ENCODE peak calls at places on chromosomes 7 and 10, in eight cellular contexts. P is OCI-LY7, D is GM23338, K is hepatocyte, S is PC-3, W is GM23248, X is MM.1S, B is HCT116. N is an unnamed sample.

GRCh38 chr10:114911052-114911697 is 26.8 kb upstream of the TRUB1 start:
- DNase-seq in P (no peak), D (no peak), K (no peak), S (no peak), W (no peak), X (no peak), B (no peak), N (peak)

GRCh38 chr10:69674786-69675185 is 44.7 kb downstream of the FAM241B start:
- DNase-seq in P (no peak), D (no peak), K (no peak), S (no peak), W (no peak), X (no peak), B (no peak), N (no peak)

GRCh38 chr7:43585521-43585920 is 2.6 kb downstream of the STK17A start:
- DNase-seq in P (peak), D (no peak), K (peak), S (peak), W (peak), X (peak), B (no peak), N (no peak)

GRCh38 chr10:1182280-1183032 is 126.3 kb downstream of the WDR37 start:
- DNase-seq in P (no peak), D (no peak), K (no peak), S (no peak), W (no peak), X (no peak), B (no peak), N (no peak)

GRCh38 chr7:50466815-50467569 is 16.8 kb upstream of the FIGNL1 start:
- DNase-seq in P (no peak), D (no peak), K (no peak), S (no peak), W (no peak), X (no peak), B (no peak), N (no peak)

GRCh38 chr10:14617125-14617524 is 157.6 kb downstream of the FAM107B start:
- DNase-seq in P (peak), D (no peak), K (no peak), S (no peak), W (no peak), X (no peak), B (no peak), N (no peak)

GRCh38 chr10:62264702-62265436 is 3.8 kb downstream of the RTKN2 start:
- DNase-seq in P (peak), D (peak), K (peak), S (peak), W (peak), X (peak), B (peak), N (peak)

GRCh38 chr7:2613113-2613925 is 18.5 kb upstream of the TTYH3 start:
- DNase-seq in P (peak), D (no peak), K (no peak), S (no peak), W (no peak), X (peak), B (no peak), N (no peak)

GRCh38 chr7:28613262-28613661 is 200.9 kb downstream of the CREB5 start:
- DNase-seq in P (no peak), D (no peak), K (no peak), S (peak), W (no peak), X (no peak), B (no peak), N (no peak)

GRCh38 chr7:151520419-151521229 is 929 bp upstream of the RHEB start:
- DNase-seq in P (no peak), D (peak), K (no peak), S (peak), W (peak), X (no peak), B (no peak), N (no peak)

GRCh38 chr7:146478975-146479492 is 362.4 kb downstream of the CNTNAP2 start:
- DNase-seq in P (no peak), D (no peak), K (no peak), S (peak), W (no peak), X (no peak), B (no peak), N (no peak)

GRCh38 chr7:134718211-134718875 is 61.1 kb upstream of the CALD1 start:
- DNase-seq in P (no peak), D (no peak), K (no peak), S (no peak), W (no peak), X (no peak), B (no peak), N (no peak)

GRCh38 chr7:129436335-129436923 is 2.2 kb downstream of the STRIP2 start:
- DNase-seq in P (no peak), D (no peak), K (no peak), S (peak), W (no peak), X (no peak), B (no peak), N (no peak)

GRCh38 chr7:103140061-103140460 is 8.8 kb downstream of the NAPEPLD start:
- DNase-seq in P (no peak), D (no peak), K (no peak), S (no peak), W (no peak), X (no peak), B (no peak), N (no peak)

GRCh38 chr7:99573257-99573656 is 14.8 kb downstream of the ZNF655 start:
- DNase-seq in P (no peak), D (no peak), K (no peak), S (no peak), W (no peak), X (no peak), B (no peak), N (no peak)

GRCh38 chr7:13359656-13360055 is 629.8 kb downstream of the ETV1 start:
- DNase-seq in P (no peak), D (peak), K (no peak), S (peak), W (no peak), X (no peak), B (no peak), N (no peak)

GRCh38 chr7:151889406-151890354 is 12.8 kb upstream of the PRKAG2 start:
- DNase-seq in P (no peak), D (no peak), K (no peak), S (no peak), W (no peak), X (no peak), B (no peak), N (no peak)

GRCh38 chr7:1193593-1194424 is 33.8 kb upstream of the ZFAND2A start:
- DNase-seq in P (peak), D (peak), K (peak), S (peak), W (peak), X (peak), B (peak), N (peak)

GRCh38 chr10:75408911-75409885 is 7.6 kb upstream of the ZNF503 start:
- DNase-seq in P (peak), D (peak), K (peak), S (peak), W (peak), X (peak), B (no peak), N (peak)

GRCh38 chr10:20004087-20004523 is 187.9 kb downstream of the PLXDC2 start:
- DNase-seq in P (no peak), D (no peak), K (no peak), S (no peak), W (peak), X (peak), B (no peak), N (no peak)

GRCh38 chr10:32446701-32447406 is 914 bp downstream of the CCDC7 start:
- DNase-seq in P (peak), D (peak), K (peak), S (no peak), W (peak), X (peak), B (peak), N (no peak)

GRCh38 chr10:118723467-118723866 is 31.3 kb downstream of the CACUL1 start:
- DNase-seq in P (no peak), D (no peak), K (no peak), S (no peak), W (peak), X (no peak), B (no peak), N (no peak)

GRCh38 chr10:37490266-37490665 is 364.9 kb downstream of the ANKRD30A start:
- DNase-seq in P (no peak), D (no peak), K (no peak), S (peak), W (no peak), X (no peak), B (no peak), N (no peak)

GRCh38 chr10:122525788-122526187 is 34.8 kb upstream of the DMBT1 start:
- DNase-seq in P (no peak), D (peak), K (peak), S (peak), W (no peak), X (no peak), B (peak), N (no peak)

GRCh38 chr7:23712368-23713284 is 2.6 kb downstream of the STK31 start:
- DNase-seq in P (peak), D (peak), K (peak), S (peak), W (peak), X (peak), B (peak), N (peak)

GRCh38 chr7:30171753-30172447 is 37.1 kb downstream of the MTURN start:
- DNase-seq in P (no peak), D (no peak), K (no peak), S (peak), W (peak), X (no peak), B (no peak), N (no peak)

GRCh38 chr10:81949283-81949682 is 74.3 kb downstream of the NRG3 start:
- DNase-seq in P (no peak), D (no peak), K (no peak), S (no peak), W (no peak), X (no peak), B (no peak), N (peak)

GRCh38 chr7:11315687-11316258 is 342.1 kb downstream of the PHF14 start:
- DNase-seq in P (no peak), D (no peak), K (no peak), S (no peak), W (no peak), X (no peak), B (no peak), N (no peak)

GRCh38 chr7:11317766-11318165 is 344.1 kb downstream of the PHF14 start:
- DNase-seq in P (no peak), D (no peak), K (no peak), S (no peak), W (no peak), X (peak), B (no peak), N (no peak)

GRCh38 chr7:11313801-11314200 is 340.1 kb downstream of the PHF14 start:
- DNase-seq in P (no peak), D (no peak), K (no peak), S (no peak), W (no peak), X (no peak), B (no peak), N (no peak)

GRCh38 chr7:11319491-11320274 is 346.0 kb downstream of the PHF14 start:
- DNase-seq in P (no peak), D (no peak), K (no peak), S (peak), W (peak), X (no peak), B (no peak), N (no peak)
- TF ChIP-seq EZH2phosphoT487 in P (no peak), D (no peak), K (no peak), S (no peak), W (no peak), X (no peak), B (no peak), N (no peak)

GRCh38 chr10:128121750-128122412 is 4.3 kb downstream of the MKI67 start:
- DNase-seq in P (no peak), D (no peak), K (no peak), S (no peak), W (no peak), X (no peak), B (no peak), N (no peak)
- TF ChIP-seq EZH2phosphoT487 in P (no peak), D (no peak), K (no peak), S (no peak), W (no peak), X (no peak), B (no peak), N (no peak)

GRCh38 chr7:6576024-6576866 is 1.0 kb upstream of the ZDHHC4 start:
- DNase-seq in P (no peak), D (peak), K (no peak), S (peak), W (no peak), X (no peak), B (no peak), N (no peak)

GRCh38 chr7:6575246-6576023 is 1.8 kb upstream of the ZDHHC4 start:
- DNase-seq in P (no peak), D (no peak), K (no peak), S (no peak), W (no peak), X (no peak), B (no peak), N (no peak)

GRCh38 chr7:6578114-6579084 is 1.1 kb downstream of the ZDHHC4 start:
- DNase-seq in P (no peak), D (no peak), K (peak), S (peak), W (peak), X (no peak), B (no peak), N (no peak)

GRCh38 chr7:6577369-6578113 is at the start of gene ZDHHC4:
- DNase-seq in P (peak), D (peak), K (peak), S (peak), W (peak), X (peak), B (peak), N (peak)

GRCh38 chr7:6579446-6579845 is 2.2 kb downstream of the ZDHHC4 start:
- DNase-seq in P (peak), D (peak), K (no peak), S (peak), W (peak), X (no peak), B (no peak), N (no peak)
- TF ChIP-seq EZH2phosphoT487 in P (no peak), D (no peak), K (no peak), S (no peak), W (no peak), X (no peak), B (no peak), N (no peak)

GRCh38 chr7:157438121-157439025 is 101.6 kb downstream of the DNAJB6 start:
- DNase-seq in P (no peak), D (no peak), K (no peak), S (no peak), W (no peak), X (no peak), B (no peak), N (no peak)
- TF ChIP-seq EZH2phosphoT487 in P (no peak), D (no peak), K (no peak), S (no peak), W (no peak), X (no peak), B (no peak), N (no peak)

DNA sequence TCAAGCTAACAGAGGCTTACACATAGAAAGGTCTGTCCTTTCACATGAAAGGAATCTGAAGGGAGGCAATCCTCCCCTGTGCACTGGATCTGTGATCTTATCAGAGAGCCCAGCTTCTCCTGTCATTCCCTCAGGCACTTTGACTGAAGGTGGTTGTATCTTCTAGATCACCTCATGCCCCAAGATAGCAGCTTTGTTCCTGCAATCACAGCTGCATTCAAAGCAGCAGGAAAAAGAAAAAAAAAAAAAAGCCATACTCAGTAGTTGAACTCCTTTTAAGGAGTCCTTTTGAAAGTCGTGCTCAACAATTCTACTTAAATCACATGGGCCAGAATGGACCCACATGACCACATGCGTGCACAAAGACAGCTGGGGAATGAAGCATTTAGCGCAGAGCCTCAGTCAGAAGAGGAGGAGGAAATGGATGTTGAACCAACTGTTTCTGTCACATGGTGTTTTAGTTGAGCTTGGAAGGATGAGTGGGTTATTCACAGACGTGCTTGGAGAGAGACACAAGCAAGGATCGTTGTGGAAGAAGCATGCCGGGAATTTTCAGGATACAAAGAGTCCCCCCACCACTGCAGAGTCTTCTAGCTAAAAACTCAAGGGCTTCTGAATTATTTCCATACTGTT is 13.0 kb upstream of the PFKP start:
- DNase-seq in P (no peak), D (peak), K (no peak), S (no peak), W (no peak), X (no peak), B (no peak), N (no peak)
- TF ChIP-seq EZH2phosphoT487 in P (no peak), D (no peak), K (no peak), S (no peak), W (no peak), X (no peak), B (no peak), N (no peak)

GRCh38 chr7:106679153-106679931 is 18.4 kb upstream of the CCDC71L start:
- DNase-seq in P (no peak), D (no peak), K (peak), S (peak), W (peak), X (no peak), B (no peak), N (no peak)
- TF ChIP-seq EZH2phosphoT487 in P (no peak), D (no peak), K (no peak), S (no peak), W (no peak), X (no peak), B (no peak), N (no peak)

GRCh38 chr10:97407211-97407951 is 6.2 kb upstream of the RRP12 start:
- DNase-seq in P (peak), D (peak), K (peak), S (peak), W (peak), X (peak), B (peak), N (peak)
- TF ChIP-seq EZH2phosphoT487 in P (no peak), D (no peak), K (no peak), S (no peak), W (no peak), X (no peak), B (no peak), N (no peak)

GRCh38 chr7:116177009-116177408 is 33.3 kb upstream of the TES start:
- DNase-seq in P (no peak), D (no peak), K (no peak), S (peak), W (peak), X (no peak), B (no peak), N (no peak)

GRCh38 chr7:116182023-116182422 is 28.3 kb upstream of the TES start:
- DNase-seq in P (no peak), D (no peak), K (no peak), S (no peak), W (no peak), X (no peak), B (no peak), N (no peak)

GRCh38 chr7:116185450-116185849 is 24.9 kb upstream of the TES start:
- DNase-seq in P (no peak), D (no peak), K (no peak), S (no peak), W (no peak), X (no peak), B (no peak), N (no peak)

GRCh38 chr7:116185956-116186355 is 24.4 kb upstream of the TES start:
- DNase-seq in P (no peak), D (no peak), K (no peak), S (no peak), W (peak), X (no peak), B (no peak), N (no peak)

GRCh38 chr7:116180302-116180701 is 30.0 kb upstream of the TES start:
- DNase-seq in P (peak), D (peak), K (peak), S (peak), W (peak), X (peak), B (peak), N (peak)
- TF ChIP-seq EZH2phosphoT487 in P (no peak), D (no peak), K (no peak), S (no peak), W (no peak), X (no peak), B (no peak), N (no peak)

GRCh38 chr7:55020481-55020871 is 1.7 kb downstream of the EGFR start:
- DNase-seq in P (no peak), D (no peak), K (peak), S (peak), W (peak), X (no peak), B (no peak), N (no peak)
- TF ChIP-seq EZH2phosphoT487 in P (no peak), D (no peak), K (no peak), S (no peak), W (no peak), X (no peak), B (no peak), N (no peak)

N was measured in neural progenitor cell.